ENCODE peak calls at places on chromosome 17, in six cellular contexts. U is A549, H is HepG2, M is endothelial cell of umbilical vein, J is K562, T is GM12878. F is an unnamed sample.

GRCh38 chr17:28115046-28115445 is 72.6 kb downstream of the NLK start:
- DNase-seq in M (no peak), J (no peak), U (no peak), T (no peak), H (no peak), F (no peak)

GRCh38 chr17:68794636-68795503 is 160.3 kb downstream of the ABCA8 start:
- DNase-seq in T (no peak), H (peak; percentile 41), M (peak; percentile 82), J (no peak), U (no peak), F (no peak)

GRCh38 chr17:43021739-43022512 is at the start of gene VAT1:
- DNase-seq in M (peak; percentile 78), T (no peak), H (peak; percentile 72), J (peak; percentile 75), U (peak; percentile 94), F (peak; percentile 83)

GRCh38 chr17:82636626-82637598 is 11.3 kb downstream of the WDR45B start:
- DNase-seq in H (no peak), U (no peak), M (peak; percentile 22), T (no peak), J (no peak), F (no peak)

GRCh38 chr17:62692159-62692651 is 64.7 kb downstream of the MRC2 start:
- DNase-seq in H (no peak), M (no peak), T (no peak), U (no peak), J (no peak), F (no peak)

GRCh38 chr17:75430159-75430748 is 24.8 kb upstream of the GRB2 start:
- DNase-seq in U (peak; percentile 91), T (no peak), J (peak; percentile 20), H (peak; percentile 90), M (no peak), F (no peak)

GRCh38 chr17:43637563-43638323 is 24.0 kb downstream of the MEOX1 start:
- DNase-seq in J (no peak), H (no peak), M (no peak), T (no peak), U (no peak), F (no peak)

GRCh38 chr17:32486701-32487459 is at the start of gene CDK5R1:
- DNase-seq in H (peak; percentile 41), J (peak; percentile 87), U (peak; percentile 55), T (no peak), M (peak; percentile 54), F (peak; percentile 81)

GRCh38 chr17:18028684-18029540 is 10.1 kb downstream of the ATPAF2 start:
- DNase-seq in U (no peak), M (no peak), H (no peak), J (no peak), T (no peak), F (no peak)

GRCh38 chr17:36848008-36848902 is 89.0 kb upstream of the LHX1 start:
- DNase-seq in H (no peak), U (no peak), M (no peak), J (no peak), T (no peak), F (no peak)

GRCh38 chr17:41333836-41334235 is 16.8 kb downstream of the KRT33A start:
- DNase-seq in U (no peak), M (no peak), J (no peak), T (no peak), H (no peak), F (no peak)

GRCh38 chr17:45294506-45294905 is 22.3 kb downstream of the MAP3K14 start:
- DNase-seq in H (no peak), M (peak; percentile 68), T (no peak), U (no peak), J (no peak), F (no peak)

GRCh38 chr17:80892900-80893603 is 98.6 kb upstream of the CHMP6 start:
- DNase-seq in H (no peak), U (peak; percentile 60), J (no peak), M (peak; percentile 36), T (no peak), F (peak; percentile 86)

GRCh38 chr17:43713494-43714162 is 45.0 kb downstream of the SOST start:
- DNase-seq in M (peak; percentile 21), J (no peak), U (peak; percentile 76), H (no peak), T (no peak), F (peak; percentile 30)

GRCh38 chr17:4520881-4521600 is 22.4 kb downstream of the SPNS2 start:
- DNase-seq in T (no peak), M (peak; percentile 54), U (no peak), J (no peak), H (no peak), F (no peak)

GRCh38 chr17:46003907-46004748 is 5.1 kb downstream of the STH start:
- DNase-seq in H (peak; percentile 90), M (no peak), J (no peak), T (no peak), U (no peak), F (no peak)

GRCh38 chr17:50148226-50149098 is 2.0 kb downstream of the PPP1R9B start:
- DNase-seq in M (no peak), U (peak; percentile 86), J (peak; percentile 82), H (peak; percentile 51), T (peak; percentile 81), F (peak; percentile 95)

GRCh38 chr17:44768505-44769142 is 9.8 kb downstream of the ADAM11 start:
- DNase-seq in T (no peak), M (no peak), H (no peak), J (no peak), U (no peak), F (peak; percentile 71)

GRCh38 chr17:43816336-43817320 is 16.3 kb downstream of the MPP3 start:
- DNase-seq in T (no peak), H (no peak), M (no peak), U (no peak), J (no peak), F (no peak)

GRCh38 chr17:79400989-79401703 is 209.7 kb downstream of the RBFOX3 start:
- DNase-seq in T (no peak), H (peak; percentile 52), U (peak; percentile 94), M (peak; percentile 73), J (peak; percentile 95), F (peak; percentile 53)

GRCh38 chr17:4505187-4505586 is 6.5 kb downstream of the SPNS2 start:
- DNase-seq in H (no peak), U (no peak), J (no peak), M (no peak), T (no peak), F (no peak)

GRCh38 chr17:22138861-22139469 is 446.6 kb downstream of the KCNJ18 start:
- DNase-seq in J (no peak), T (no peak), M (no peak), H (no peak), U (no peak), F (no peak)

GRCh38 chr17:35738519-35739133 is 7.2 kb downstream of the RASL10B start:
- DNase-seq in H (no peak), M (no peak), U (no peak), T (no peak), J (no peak), F (no peak)

GRCh38 chr17:6353161-6353560 is 81.8 kb downstream of the AIPL1 start:
- DNase-seq in M (no peak), U (no peak), J (no peak), H (no peak), T (no peak), F (no peak)

GRCh38 chr17:64130559-64131001 is 636 bp upstream of the ERN1 start:
- DNase-seq in M (peak; percentile 83), U (no peak), H (no peak), J (no peak), T (peak; percentile 68), F (no peak)
- TF ChIP-seq CTCF in M (no peak), U (no peak), H (no peak), J (no peak), T (no peak), F (no peak)

GRCh38 chr17:57985675-57985974 is 2.4 kb downstream of the VEZF1 start:
- DNase-seq in J (no peak), M (peak; percentile 50), U (peak; percentile 56), H (no peak), T (no peak), F (no peak)

GRCh38 chr17:57989011-57989345 is 924 bp upstream of the VEZF1 start:
- DNase-seq in U (peak; percentile 62), J (peak; percentile 32), M (peak; percentile 55), H (peak; percentile 78), T (no peak), F (no peak)

GRCh38 chr17:57988301-57989010 is 402 bp upstream of the VEZF1 start:
- DNase-seq in M (peak; percentile 69), U (peak; percentile 90), H (no peak), T (no peak), J (peak; percentile 93), F (peak; percentile 78)

GRCh38 chr17:57986841-57987581 is 1.0 kb downstream of the VEZF1 start:
- DNase-seq in M (peak; percentile 88), U (peak; percentile 63), T (no peak), H (peak; percentile 89), J (peak; percentile 28), F (peak; percentile 74)

GRCh38 chr17:57987582-57988300 is at the start of gene VEZF1:
- DNase-seq in M (peak; percentile 49), T (no peak), J (peak; percentile 95), H (peak; percentile 68), U (peak; percentile 76), F (peak; percentile 85)
- TF ChIP-seq MYC in M (no peak), T (no peak), J (no peak), H (peak; percentile 62), U (peak; percentile 43), F (no peak)

GRCh38 chr17:9239821-9240658 is 218.7 kb downstream of the NTN1 start:
- DNase-seq in J (peak; percentile 96), T (no peak), M (peak; percentile 37), U (peak; percentile 66), H (no peak), F (no peak)
- TF ChIP-seq MAX in J (no peak), T (peak; percentile 70), M (peak; percentile 53), U (peak; percentile 88), H (no peak), F (no peak)

GRCh38 chr17:47717261-47717697 is 15.8 kb upstream of the TBX21 start:
- DNase-seq in U (no peak), M (no peak), T (no peak), H (no peak), J (peak; percentile 63), F (peak; percentile 68)
- TF ChIP-seq CTCF in U (peak; percentile 27), M (peak; percentile 51), T (peak; percentile 40), H (peak; percentile 57), J (peak; percentile 40), F (peak; percentile 42)

GRCh38 chr17:77116371-77116860 is 24.4 kb upstream of the SEC14L1 start:
- DNase-seq in M (peak; percentile 84), J (no peak), U (no peak), T (no peak), H (peak; percentile 79), F (no peak)

GRCh38 chr17:77118251-77118928 is 22.4 kb upstream of the SEC14L1 start:
- DNase-seq in T (no peak), J (no peak), H (no peak), U (no peak), M (peak; percentile 93), F (no peak)

GRCh38 chr17:77117415-77117814 is 23.4 kb upstream of the SEC14L1 start:
- DNase-seq in J (no peak), M (no peak), H (no peak), U (no peak), T (no peak), F (no peak)

GRCh38 chr17:77115947-77116346 is 24.8 kb upstream of the SEC14L1 start:
- DNase-seq in U (no peak), T (no peak), H (no peak), J (no peak), M (no peak), F (no peak)

DNA sequence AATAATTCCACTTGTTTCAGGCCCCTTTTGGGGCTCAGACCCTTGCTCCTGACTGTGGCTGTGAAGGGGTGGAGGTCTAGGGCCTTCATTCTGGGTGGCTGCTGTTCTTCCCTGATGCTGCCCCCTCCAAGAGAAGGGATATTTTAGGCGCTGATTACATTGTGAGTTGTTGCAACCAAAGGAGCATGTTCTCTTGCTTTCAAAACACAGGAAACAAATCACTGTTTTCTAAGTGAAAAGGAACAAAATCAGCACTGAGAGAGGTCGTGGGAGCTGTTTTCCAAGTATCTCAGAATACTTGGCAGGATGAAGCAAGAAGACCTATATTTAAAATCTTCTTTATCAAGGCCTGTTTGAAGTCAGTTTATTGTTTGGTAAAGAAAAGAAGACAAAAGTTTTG is 25.3 kb upstream of the SEC14L1 start:
- DNase-seq in M (peak; percentile 87), H (no peak), T (no peak), U (no peak), J (no peak), F (no peak)
- TF ChIP-seq MYC in M (no peak), H (no peak), T (no peak), U (no peak), J (no peak), F (no peak)